ENCODE peak calls at places on chromosomes 13 and 19, in seven cellular contexts. One of them, this sample, is unnamed.

GRCh38 chr19:29413435-29413834 is 112.4 kb upstream of the VSTM2B start:
- DNase-seq in CD4-positive, CD25-positive, alpha-beta regulatory T cell: no peak
- DNase-seq in CD4-positive, alpha-beta memory T cell: no peak
- DNase-seq in IMR-90: no peak
- DNase-seq in left lung: no peak
- DNase-seq in lower lobe of right lung: no peak
- DNase-seq in right cardiac atrium: no peak
- DNase-seq in this sample: no peak

GRCh38 chr13:90968510-90968909 is 379.0 kb upstream of the MIR17HG start:
- DNase-seq in CD4-positive, CD25-positive, alpha-beta regulatory T cell: no peak
- DNase-seq in CD4-positive, alpha-beta memory T cell: no peak
- DNase-seq in IMR-90: no peak
- DNase-seq in left lung: no peak
- DNase-seq in lower lobe of right lung: no peak
- DNase-seq in right cardiac atrium: no peak
- DNase-seq in this sample: peak; percentile 13

GRCh38 chr13:80011448-80012212 is 329.3 kb downstream of the SPRY2 start:
- DNase-seq in CD4-positive, CD25-positive, alpha-beta regulatory T cell: no peak
- DNase-seq in CD4-positive, alpha-beta memory T cell: no peak
- DNase-seq in IMR-90: no peak
- DNase-seq in left lung: no peak
- DNase-seq in lower lobe of right lung: no peak
- DNase-seq in right cardiac atrium: peak; percentile 50
- DNase-seq in this sample: no peak

GRCh38 chr13:77697208-77698103 is at the start of gene SLAIN1:
- DNase-seq in CD4-positive, CD25-positive, alpha-beta regulatory T cell: peak; percentile 85
- DNase-seq in CD4-positive, alpha-beta memory T cell: peak; percentile 84
- DNase-seq in IMR-90: peak; percentile 5
- DNase-seq in left lung: peak; percentile 81
- DNase-seq in lower lobe of right lung: peak; percentile 83
- DNase-seq in right cardiac atrium: peak; percentile 94
- DNase-seq in this sample: peak; percentile 94

GRCh38 chr13:29582171-29582570 is 13.3 kb downstream of the SLC7A1 start:
- DNase-seq in CD4-positive, CD25-positive, alpha-beta regulatory T cell: no peak
- DNase-seq in CD4-positive, alpha-beta memory T cell: no peak
- DNase-seq in IMR-90: no peak
- DNase-seq in left lung: no peak
- DNase-seq in lower lobe of right lung: no peak
- DNase-seq in right cardiac atrium: peak; percentile 71
- DNase-seq in this sample: no peak

GRCh38 chr19:55642153-55643002 is 1.1 kb upstream of the ZNF581 start:
- DNase-seq in CD4-positive, CD25-positive, alpha-beta regulatory T cell: peak; percentile 42
- DNase-seq in CD4-positive, alpha-beta memory T cell: no peak
- DNase-seq in IMR-90: no peak
- DNase-seq in left lung: no peak
- DNase-seq in lower lobe of right lung: peak; percentile 65
- DNase-seq in right cardiac atrium: peak; percentile 74
- DNase-seq in this sample: no peak

GRCh38 chr19:4467835-4468234 is 4.3 kb upstream of the HDGFL2 start:
- DNase-seq in CD4-positive, CD25-positive, alpha-beta regulatory T cell: no peak
- DNase-seq in CD4-positive, alpha-beta memory T cell: no peak
- DNase-seq in IMR-90: no peak
- DNase-seq in left lung: no peak
- DNase-seq in lower lobe of right lung: no peak
- DNase-seq in right cardiac atrium: no peak
- DNase-seq in this sample: no peak

GRCh38 chr13:77510156-77510555 is 25.4 kb upstream of the SCEL start:
- DNase-seq in CD4-positive, CD25-positive, alpha-beta regulatory T cell: no peak
- DNase-seq in CD4-positive, alpha-beta memory T cell: no peak
- DNase-seq in IMR-90: no peak
- DNase-seq in left lung: no peak
- DNase-seq in lower lobe of right lung: no peak
- DNase-seq in right cardiac atrium: no peak
- DNase-seq in this sample: no peak

GRCh38 chr19:18290250-18291018 is 9.0 kb upstream of the JUND start:
- DNase-seq in CD4-positive, CD25-positive, alpha-beta regulatory T cell: peak; percentile 98
- DNase-seq in CD4-positive, alpha-beta memory T cell: peak; percentile 85
- DNase-seq in IMR-90: peak; percentile 52
- DNase-seq in left lung: peak; percentile 65
- DNase-seq in lower lobe of right lung: no peak
- DNase-seq in right cardiac atrium: peak; percentile 76
- DNase-seq in this sample: no peak

GRCh38 chr13:106354961-106355360 is 180.5 kb downstream of the EFNB2 start:
- DNase-seq in CD4-positive, CD25-positive, alpha-beta regulatory T cell: no peak
- DNase-seq in CD4-positive, alpha-beta memory T cell: no peak
- DNase-seq in IMR-90: no peak
- DNase-seq in left lung: no peak
- DNase-seq in lower lobe of right lung: no peak
- DNase-seq in right cardiac atrium: no peak
- DNase-seq in this sample: no peak

GRCh38 chr19:35585844-35586243 is at the start of gene PMIS2:
- DNase-seq in CD4-positive, CD25-positive, alpha-beta regulatory T cell: peak; percentile 28
- DNase-seq in CD4-positive, alpha-beta memory T cell: no peak
- DNase-seq in IMR-90: no peak
- DNase-seq in left lung: no peak
- DNase-seq in lower lobe of right lung: no peak
- DNase-seq in right cardiac atrium: peak; percentile 53
- DNase-seq in this sample: no peak

DNA sequence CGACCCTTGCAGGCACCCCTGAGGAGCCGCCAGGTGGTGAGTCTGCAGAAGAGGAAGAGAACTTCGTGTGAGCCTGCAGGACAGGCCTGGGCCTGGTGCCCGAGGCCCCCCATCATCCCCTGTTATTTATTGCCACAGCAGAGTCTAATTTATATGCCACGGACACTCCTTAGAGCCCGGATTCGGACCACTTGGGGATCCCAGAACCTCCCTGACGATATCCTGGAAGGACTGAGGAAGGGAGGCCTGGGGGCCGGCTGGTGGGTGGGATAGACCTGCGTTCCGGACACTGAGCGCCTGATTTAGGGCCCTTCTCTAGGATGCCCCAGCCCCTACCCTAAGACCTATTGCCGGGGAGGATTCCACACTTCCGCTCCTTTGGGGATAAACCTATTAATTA is 5.4 kb downstream of the FSTL3 start:
- DNase-seq in CD4-positive, CD25-positive, alpha-beta regulatory T cell: no peak
- DNase-seq in CD4-positive, alpha-beta memory T cell: no peak
- DNase-seq in IMR-90: no peak
- DNase-seq in left lung: no peak
- DNase-seq in lower lobe of right lung: no peak
- DNase-seq in right cardiac atrium: no peak
- DNase-seq in this sample: no peak
- H3K27ac ChIP-seq in CD4-positive, CD25-positive, alpha-beta regulatory T cell: peak overlapping the region; percentile 81
- H3K27ac ChIP-seq in CD4-positive, alpha-beta memory T cell: no peak overlapping the region
- H3K27ac ChIP-seq in IMR-90: no peak overlapping the region
- H3K27ac ChIP-seq in left lung: peak overlapping the region; percentile 91
- H3K27ac ChIP-seq in lower lobe of right lung: peak overlapping the region; percentile 34
- H3K27ac ChIP-seq in right cardiac atrium: no peak overlapping the region
- H3K27ac ChIP-seq in this sample: no peak overlapping the region

GRCh38 chr19:42280761-42281174 is 11.7 kb downstream of the CIC start:
- DNase-seq in CD4-positive, CD25-positive, alpha-beta regulatory T cell: no peak
- DNase-seq in CD4-positive, alpha-beta memory T cell: no peak
- DNase-seq in IMR-90: peak; percentile 17
- DNase-seq in left lung: no peak
- DNase-seq in lower lobe of right lung: no peak
- DNase-seq in right cardiac atrium: peak; percentile 84
- DNase-seq in this sample: no peak
- H3K4me1 ChIP-seq in CD4-positive, CD25-positive, alpha-beta regulatory T cell: peaks cover 69% of the 10 kb centered on the region
- H3K4me1 ChIP-seq in CD4-positive, alpha-beta memory T cell: peaks cover 65% of the 10 kb centered on the region
- H3K4me1 ChIP-seq in IMR-90: peaks cover 53% of the 10 kb centered on the region
- H3K4me1 ChIP-seq in left lung: peaks cover 61% of the 10 kb centered on the region
- H3K4me1 ChIP-seq in lower lobe of right lung: peaks cover 76% of the 10 kb centered on the region
- H3K4me1 ChIP-seq in right cardiac atrium: peaks cover 40% of the 10 kb centered on the region
- H3K4me1 ChIP-seq in this sample: peaks cover 53% of the 10 kb centered on the region

DNA sequence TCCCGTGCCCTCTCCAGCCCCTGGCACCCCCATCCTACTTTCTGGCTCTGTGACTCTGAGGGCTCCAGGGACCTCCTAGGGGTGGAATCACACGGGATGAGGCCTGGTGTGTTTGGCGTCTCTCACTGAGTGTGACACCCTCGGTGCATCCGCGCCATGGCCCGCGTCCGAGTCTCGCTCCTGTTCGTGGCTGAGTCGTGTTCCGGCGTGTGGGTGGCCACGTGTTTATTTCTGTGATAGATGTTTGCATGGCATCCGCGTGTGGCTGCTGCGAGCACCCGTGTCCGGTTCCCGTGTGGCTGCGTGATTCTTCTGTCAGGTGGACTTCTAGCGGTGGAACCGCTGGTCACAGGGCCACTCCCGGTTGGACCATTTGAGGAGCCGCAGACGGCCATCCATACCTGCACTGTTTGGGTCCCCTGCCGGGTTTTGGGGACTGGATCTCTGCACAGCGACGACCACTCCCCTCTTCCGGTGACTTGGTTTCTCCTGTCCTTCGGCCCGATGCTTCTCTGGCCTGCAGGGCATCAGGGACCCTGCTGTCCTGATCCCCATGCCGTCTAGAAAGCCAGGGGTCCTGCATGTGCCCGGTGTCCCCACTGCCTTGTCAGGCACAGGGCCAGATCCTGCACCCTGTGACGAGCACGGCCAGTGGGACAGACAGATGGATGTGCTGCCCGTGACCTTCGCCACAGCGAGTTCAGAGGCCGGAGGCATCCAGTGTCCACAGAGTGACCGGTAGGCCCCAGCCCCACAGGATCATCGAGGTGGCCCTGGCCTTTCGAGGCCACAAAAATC is 8.5 kb downstream of the CSNK1G2 start:
- DNase-seq in CD4-positive, CD25-positive, alpha-beta regulatory T cell: no peak
- DNase-seq in CD4-positive, alpha-beta memory T cell: no peak
- DNase-seq in IMR-90: no peak
- DNase-seq in left lung: no peak
- DNase-seq in lower lobe of right lung: no peak
- DNase-seq in right cardiac atrium: peak; percentile 49
- DNase-seq in this sample: no peak
- H3K9me3 ChIP-seq in CD4-positive, CD25-positive, alpha-beta regulatory T cell: no peaks in the 10 kb centered on the region
- H3K9me3 ChIP-seq in CD4-positive, alpha-beta memory T cell: no peaks in the 10 kb centered on the region
- H3K9me3 ChIP-seq in IMR-90: no peaks in the 10 kb centered on the region
- H3K9me3 ChIP-seq in left lung: no peaks in the 10 kb centered on the region
- H3K9me3 ChIP-seq in lower lobe of right lung: no peaks in the 10 kb centered on the region
- H3K9me3 ChIP-seq in right cardiac atrium: no peaks in the 10 kb centered on the region
- H3K9me3 ChIP-seq in this sample: no peaks in the 10 kb centered on the region

GRCh38 chr19:51339313-51339686 is 2.6 kb downstream of the VSIG10L start:
- DNase-seq in CD4-positive, CD25-positive, alpha-beta regulatory T cell: no peak
- DNase-seq in CD4-positive, alpha-beta memory T cell: no peak
- DNase-seq in IMR-90: no peak
- DNase-seq in left lung: no peak
- DNase-seq in lower lobe of right lung: no peak
- DNase-seq in right cardiac atrium: no peak
- DNase-seq in this sample: no peak
- H3K27ac ChIP-seq in CD4-positive, CD25-positive, alpha-beta regulatory T cell: no peak overlapping the region
- H3K27ac ChIP-seq in CD4-positive, alpha-beta memory T cell: no peak overlapping the region
- H3K27ac ChIP-seq in IMR-90: no peak overlapping the region
- H3K27ac ChIP-seq in left lung: peak overlapping the region; percentile 78
- H3K27ac ChIP-seq in lower lobe of right lung: peak overlapping the region; percentile 64
- H3K27ac ChIP-seq in right cardiac atrium: peak overlapping the region; percentile 14
- H3K27ac ChIP-seq in this sample: no peak overlapping the region

DNA sequence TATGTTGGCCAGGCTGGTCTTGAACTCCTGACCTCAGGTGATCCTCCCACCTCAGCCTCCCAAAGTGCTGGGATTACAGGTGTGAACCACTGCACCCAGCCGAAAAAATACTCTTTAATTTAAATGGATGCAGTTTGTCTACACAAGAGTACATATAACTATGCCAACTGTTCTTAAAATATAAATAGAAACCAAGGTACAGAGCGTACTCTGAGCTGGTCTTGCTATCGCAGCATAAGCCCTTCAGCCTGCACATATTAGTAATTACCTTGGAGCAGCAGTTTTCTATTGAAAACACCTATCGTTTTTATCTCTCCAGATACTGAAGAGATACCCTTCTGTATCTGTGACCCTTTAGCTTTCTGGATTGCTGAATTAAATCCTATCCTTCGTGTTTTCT is 3.4 kb downstream of the ZNF682 start:
- DNase-seq in CD4-positive, CD25-positive, alpha-beta regulatory T cell: no peak
- DNase-seq in CD4-positive, alpha-beta memory T cell: no peak
- DNase-seq in IMR-90: no peak
- DNase-seq in left lung: no peak
- DNase-seq in lower lobe of right lung: no peak
- DNase-seq in right cardiac atrium: no peak
- DNase-seq in this sample: no peak
- H3K4me1 ChIP-seq in CD4-positive, CD25-positive, alpha-beta regulatory T cell: peaks cover 10% of the 10 kb centered on the region
- H3K4me1 ChIP-seq in CD4-positive, alpha-beta memory T cell: peaks cover 13% of the 10 kb centered on the region
- H3K4me1 ChIP-seq in IMR-90: no peaks in the 10 kb centered on the region
- H3K4me1 ChIP-seq in left lung: no peaks in the 10 kb centered on the region
- H3K4me1 ChIP-seq in lower lobe of right lung: peaks cover 10% of the 10 kb centered on the region
- H3K4me1 ChIP-seq in right cardiac atrium: no peaks in the 10 kb centered on the region
- H3K4me1 ChIP-seq in this sample: no peaks in the 10 kb centered on the region

GRCh38 chr13:83008496-83008895 is 873.8 kb downstream of the SLITRK1 start:
- DNase-seq in CD4-positive, CD25-positive, alpha-beta regulatory T cell: no peak
- DNase-seq in CD4-positive, alpha-beta memory T cell: no peak
- DNase-seq in IMR-90: no peak
- DNase-seq in left lung: no peak
- DNase-seq in lower lobe of right lung: no peak
- DNase-seq in right cardiac atrium: no peak
- DNase-seq in this sample: no peak
- H3K9me3 ChIP-seq in CD4-positive, CD25-positive, alpha-beta regulatory T cell: no peaks in the 10 kb centered on the region
- H3K9me3 ChIP-seq in CD4-positive, alpha-beta memory T cell: no peaks in the 10 kb centered on the region
- H3K9me3 ChIP-seq in IMR-90: no peaks in the 10 kb centered on the region
- H3K9me3 ChIP-seq in left lung: peaks cover 2% of the 10 kb centered on the region
- H3K9me3 ChIP-seq in lower lobe of right lung: no peaks in the 10 kb centered on the region
- H3K9me3 ChIP-seq in right cardiac atrium: no peaks in the 10 kb centered on the region
- H3K9me3 ChIP-seq in this sample: no peaks in the 10 kb centered on the region

This sample was measured in pancreas.